ENCODE peak calls at places on chromosomes 2 and 18, in four cellular contexts. Z is fibroblast of pulmonary artery, C is fibroblast of mammary gland, G is IMR-90. Q is an unnamed sample.
A peak's percentile ranks its signal among the peaks of the same experiment; 100 is the strongest.

GRCh38 chr18:68267583-68267982 is 447.3 kb downstream of the TMX3 start:
- DNase-seq in Z (peak; percentile 51), C (peak; percentile 83), G (peak; percentile 90), Q (peak; percentile 74)

GRCh38 chr2:224099846-224100643 is 61.0 kb upstream of the SERPINE2 start:
- DNase-seq in Z (no peak), C (no peak), G (no peak), Q (no peak)

GRCh38 chr2:68251187-68251854 is 1.0 kb downstream of the PPP3R1 start:
- DNase-seq in Z (peak; percentile 78), C (peak; percentile 79), G (peak; percentile 76), Q (peak; percentile 78)

GRCh38 chr2:69804416-69804815 is 25.0 kb upstream of the GMCL1 start:
- DNase-seq in Z (no peak), C (no peak), G (no peak), Q (no peak)

GRCh38 chr2:201678442-201678841 is 20.0 kb downstream of the MPP4 start:
- DNase-seq in Z (no peak), C (no peak), G (no peak), Q (no peak)

GRCh38 chr2:118490323-118490722 is 357.1 kb downstream of the EN1 start:
- DNase-seq in Z (no peak), C (no peak), G (no peak), Q (no peak)

GRCh38 chr18:50734886-50735285 is 84.9 kb downstream of the MRO start:
- DNase-seq in Z (no peak), C (no peak), G (no peak), Q (no peak)

GRCh38 chr2:38620282-38620977 is 17.7 kb upstream of the HNRNPLL start:
- DNase-seq in Z (peak; percentile 47), C (peak; percentile 88), G (peak; percentile 76), Q (peak; percentile 66)

GRCh38 chr2:45852450-45853150 is 201.1 kb downstream of the PRKCE start:
- DNase-seq in Z (no peak), C (no peak), G (no peak), Q (no peak)

GRCh38 chr2:24559714-24560113 is 68.7 kb downstream of the NCOA1 start:
- DNase-seq in Z (peak; percentile 40), C (peak; percentile 6), G (peak; percentile 41), Q (peak; percentile 56)

GRCh38 chr18:79485788-79486355 is 90.1 kb downstream of the NFATC1 start:
- DNase-seq in Z (peak; percentile 89), C (peak; percentile 92), G (peak; percentile 92), Q (peak; percentile 92)

GRCh38 chr2:2014251-2014761 is 270.0 kb upstream of the PXDN start:
- DNase-seq in Z (peak; percentile 43), C (peak; percentile 10), G (no peak), Q (peak; percentile 1)

GRCh38 chr2:157480182-157480961 is 36.5 kb upstream of the CYTIP start:
- DNase-seq in Z (peak; percentile 69), C (peak; percentile 83), G (peak; percentile 24), Q (peak; percentile 5)

GRCh38 chr2:224059178-224059577 is 20.1 kb upstream of the SERPINE2 start:
- DNase-seq in Z (no peak), C (no peak), G (no peak), Q (no peak)

GRCh38 chr2:18167871-18168270 is 289.4 kb downstream of the KCNS3 start:
- DNase-seq in Z (no peak), C (no peak), G (no peak), Q (peak; percentile 12)
- H3K4me3 ChIP-seq in Z (no peak overlapping the region), C (no peak overlapping the region), G (no peak overlapping the region), Q (no peak overlapping the region)

GRCh38 chr2:238220274-238220891 is 16.9 kb upstream of the ILKAP start:
- DNase-seq in Z (no peak), C (no peak), G (no peak), Q (no peak)
- H3K4me3 ChIP-seq in Z (no peak overlapping the region), C (no peak overlapping the region), G (no peak overlapping the region), Q (no peak overlapping the region)

GRCh38 chr2:85326406-85326945 is 1.3 kb downstream of the TGOLN2 start:
- DNase-seq in Z (peak; percentile 71), C (peak; percentile 43), G (peak; percentile 43), Q (peak; percentile 48)

GRCh38 chr2:85319811-85320210 is 8.0 kb downstream of the TGOLN2 start:
- DNase-seq in Z (no peak), C (no peak), G (no peak), Q (no peak)

GRCh38 chr2:85325466-85325811 is 2.4 kb downstream of the TGOLN2 start:
- DNase-seq in Z (no peak), C (no peak), G (no peak), Q (no peak)

GRCh38 chr2:85324639-85325465 is 2.9 kb downstream of the TGOLN2 start:
- DNase-seq in Z (peak; percentile 75), C (peak; percentile 49), G (peak; percentile 35), Q (peak; percentile 60)

DNA sequence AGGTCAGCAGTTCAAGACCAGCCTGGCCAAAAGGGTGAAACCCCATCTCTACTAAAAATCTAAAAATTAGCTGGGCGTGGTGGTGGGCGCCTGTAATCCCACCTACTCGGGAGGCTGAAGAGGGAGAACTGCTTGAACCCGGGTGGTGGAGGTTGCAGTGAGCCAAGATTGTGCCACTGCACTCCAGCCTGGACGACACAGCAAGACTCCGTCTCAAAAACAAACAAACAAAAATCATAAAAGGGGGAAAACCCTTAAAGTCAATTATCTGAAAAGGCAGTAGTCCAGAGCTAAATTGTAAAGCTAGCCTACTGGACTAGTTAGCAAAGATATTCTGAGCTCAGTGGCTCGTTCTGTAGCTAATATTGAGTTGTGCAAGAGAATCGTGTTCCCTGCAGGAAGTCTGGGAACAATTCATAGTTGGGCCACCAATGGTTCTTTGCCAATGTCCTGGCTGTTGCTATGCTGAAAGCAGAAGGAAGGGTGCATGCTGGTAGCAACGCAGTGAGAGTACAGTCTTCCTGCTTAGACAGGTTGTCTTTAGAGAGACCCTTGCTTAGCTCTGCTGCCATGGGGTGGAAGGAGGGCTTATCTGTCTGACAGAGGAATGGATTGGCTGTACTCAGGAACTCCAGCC is 4.3 kb downstream of the TGOLN2 start:
- DNase-seq in Z (peak; percentile 56), C (no peak), G (no peak), Q (no peak)
- H3K4me3 ChIP-seq in Z (no peak overlapping the region), C (no peak overlapping the region), G (no peak overlapping the region), Q (no peak overlapping the region)

GRCh38 chr2:230920167-230920566 is 4.9 kb downstream of the GPR55 start:
- DNase-seq in Z (no peak), C (no peak), G (no peak), Q (no peak)
- H3K4me3 ChIP-seq in Z (no peak overlapping the region), C (no peak overlapping the region), G (no peak overlapping the region), Q (no peak overlapping the region)

GRCh38 chr18:11750581-11751304 is 61.7 kb downstream of the GNAL start:
- DNase-seq in Z (no peak), C (no peak), G (no peak), Q (no peak)
- H3K4me3 ChIP-seq in Z (no peak overlapping the region), C (no peak overlapping the region), G (no peak overlapping the region), Q (no peak overlapping the region)

GRCh38 chr2:127219716-127220090 is 396 bp downstream of the CYP27C1 start:
- DNase-seq in Z (no peak), C (no peak), G (no peak), Q (no peak)
- H3K4me3 ChIP-seq in Z (peak overlapping the region; percentile 38), C (peak overlapping the region; percentile 34), G (peak overlapping the region; percentile 26), Q (peak overlapping the region; percentile 51)